ENCODE peak calls at places on chromosomes 3 and 15, in five cellular contexts. Z is Karpas-422, E is stomach, T is ovary, X is left ventricle myocardium inferior. B is an unnamed sample.

GRCh38 chr3:80771085-80771484 is 990.4 kb downstream of the GBE1 start:
- DNase-seq in X (no peak), T (no peak), Z (peak; percentile 76), E (no peak), B (no peak)

GRCh38 chr3:178562869-178563232 is 26.6 kb downstream of the KCNMB2 start:
- DNase-seq in X (no peak), Z (no peak), T (no peak), E (no peak), B (no peak)

GRCh38 chr15:42891569-42891968 is 29.0 kb downstream of the TTBK2 start:
- DNase-seq in Z (peak; percentile 82), T (no peak), X (no peak), E (no peak), B (no peak)

GRCh38 chr3:43013743-43014155 is 34.6 kb downstream of the GASK1A start:
- DNase-seq in E (no peak), Z (no peak), X (no peak), T (no peak), B (no peak)

GRCh38 chr3:194054540-194054939 is 81.4 kb upstream of the HES1 start:
- DNase-seq in Z (no peak), X (no peak), T (no peak), E (no peak), B (no peak)

GRCh38 chr3:48689384-48689783 is 3.7 kb upstream of the NCKIPSD start:
- DNase-seq in Z (no peak), T (no peak), E (no peak), X (no peak), B (no peak)

GRCh38 chr3:62073038-62073437 is 300.3 kb downstream of the FEZF2 start:
- DNase-seq in T (no peak), Z (no peak), E (no peak), X (no peak), B (no peak)

GRCh38 chr3:192833177-192833890 is 84.3 kb downstream of the MB21D2 start:
- DNase-seq in X (no peak), T (no peak), Z (no peak), E (no peak), B (no peak)

GRCh38 chr3:184345678-184346144 is 8.3 kb downstream of the FAM131A start:
- DNase-seq in T (no peak), E (peak; percentile 66), X (peak; percentile 55), Z (peak; percentile 84), B (no peak)

DNA sequence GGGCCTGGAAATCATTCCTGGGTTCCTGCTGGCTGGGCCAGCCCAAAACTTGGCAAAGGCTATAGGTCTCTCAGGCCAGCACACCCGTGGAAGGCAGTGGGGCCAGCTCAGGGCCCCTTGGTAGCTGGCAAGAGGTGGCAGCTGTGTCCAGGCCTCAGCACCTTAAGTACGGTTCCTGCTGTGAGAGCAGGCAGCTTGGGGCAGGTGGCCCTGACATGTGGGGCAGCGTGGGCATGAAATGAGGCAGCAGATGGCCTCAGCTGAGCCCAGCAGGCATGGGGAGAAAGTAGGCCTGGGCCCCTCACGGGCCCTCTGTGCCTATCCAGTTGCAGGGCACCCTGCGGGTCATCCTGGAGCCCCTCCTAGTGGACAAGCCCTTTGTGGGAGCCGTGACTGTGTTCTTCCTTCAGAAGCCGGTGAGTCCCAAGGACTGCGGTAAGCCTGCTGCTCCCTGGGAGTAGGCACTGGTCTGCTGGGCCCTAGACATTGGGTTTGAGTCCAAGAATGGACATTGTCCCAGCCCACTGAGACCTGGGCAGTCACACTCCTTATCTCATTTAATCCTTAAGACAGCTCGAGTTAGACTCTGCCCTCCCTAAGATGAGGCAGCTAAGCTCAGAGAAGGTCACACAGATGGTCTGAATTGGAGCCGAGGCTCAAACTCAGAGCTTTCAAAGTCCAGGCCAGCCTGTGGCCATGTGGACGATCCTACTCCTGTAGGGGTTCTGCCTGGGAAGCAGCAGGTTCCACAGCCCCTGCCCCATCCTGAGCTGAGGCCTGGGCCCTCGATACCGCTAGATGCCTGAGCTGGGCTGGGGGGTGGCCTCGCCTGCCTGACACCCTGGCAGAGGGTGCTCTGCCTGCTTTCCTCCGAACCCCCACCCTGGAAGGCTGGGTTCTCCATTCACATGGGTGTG is 25.5 kb downstream of the ESYT3 start:
- DNase-seq in E (no peak), X (no peak), T (no peak), Z (no peak), B (no peak)
- H3K27ac ChIP-seq in E (no peak overlapping the region), X (peak overlapping the region; percentile 3), T (no peak overlapping the region), Z (no peak overlapping the region), B (no peak overlapping the region)

GRCh38 chr3:12954180-12954579 is 112.8 kb upstream of the RPL32 start:
- DNase-seq in X (no peak), E (no peak), T (no peak), Z (no peak), B (no peak)

GRCh38 chr3:12956316-12956660 is 114.9 kb upstream of the RPL32 start:
- DNase-seq in E (no peak), T (no peak), Z (no peak), X (no peak), B (no peak)

GRCh38 chr3:12957334-12957733 is 115.9 kb downstream of the IQSEC1 start:
- DNase-seq in T (no peak), E (peak; percentile 36), X (no peak), Z (no peak), B (no peak)

GRCh38 chr3:12954891-12955650 is 113.7 kb upstream of the RPL32 start:
- DNase-seq in X (peak; percentile 86), T (peak; percentile 50), Z (no peak), E (peak; percentile 83), B (no peak)

DNA sequence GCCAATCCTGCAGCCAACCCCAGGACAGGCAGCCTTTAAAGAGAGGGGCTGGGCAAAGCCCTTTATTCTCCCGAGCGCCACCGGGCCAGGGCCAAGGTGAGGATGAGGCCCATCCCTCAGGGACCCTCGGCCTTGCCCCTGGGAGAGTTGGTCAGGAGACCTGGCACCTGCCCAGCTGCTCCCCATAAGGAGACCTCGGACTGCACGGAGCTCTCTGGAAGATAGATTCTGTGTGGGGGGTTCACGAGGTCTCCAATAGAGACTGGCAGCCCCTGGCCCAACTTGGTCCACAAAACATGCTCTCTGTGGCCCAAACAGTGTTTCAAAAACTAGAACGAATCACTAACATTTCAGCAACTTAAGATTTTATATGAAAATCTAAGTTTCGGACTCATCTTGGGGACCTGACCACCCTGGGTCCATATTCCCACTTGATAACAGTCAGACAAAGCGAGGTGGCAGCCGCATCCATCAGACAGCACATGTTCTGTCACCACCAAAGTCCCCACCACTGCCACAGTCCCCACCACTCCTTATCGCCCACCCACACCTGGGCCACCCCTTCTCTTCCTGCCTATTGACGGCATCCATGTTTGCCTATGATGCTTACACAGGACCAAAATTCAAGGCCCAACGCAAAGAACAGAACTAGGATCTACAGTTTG is 114.4 kb upstream of the RPL32 start:
- DNase-seq in Z (no peak), E (no peak), T (no peak), X (no peak), B (no peak)
- H3K27ac ChIP-seq in Z (no peak overlapping the region), E (peak overlapping the region; percentile 70), T (no peak overlapping the region), X (peak overlapping the region; percentile 91), B (no peak overlapping the region)

DNA sequence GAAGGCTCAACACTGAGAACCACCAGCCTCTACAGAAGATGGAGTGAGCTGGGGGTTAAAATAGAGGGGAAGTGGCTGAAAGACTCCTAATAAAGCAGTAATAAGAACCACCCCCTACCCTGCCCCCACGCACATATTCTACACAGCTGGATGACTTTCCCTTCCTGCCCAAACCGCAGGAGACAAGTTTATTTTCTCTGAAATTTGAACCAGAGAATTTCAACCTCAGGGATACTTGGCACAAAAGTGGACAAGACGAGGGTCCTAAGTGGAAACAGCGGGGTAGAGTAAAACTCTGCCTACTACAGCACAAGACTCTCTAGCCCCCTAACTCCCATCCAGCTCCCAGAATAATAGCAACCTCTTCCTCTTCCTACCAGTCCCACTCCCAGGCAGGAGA is 28.4 kb downstream of the USF3 start:
- DNase-seq in E (no peak), T (no peak), X (no peak), Z (no peak), B (no peak)
- H3K27ac ChIP-seq in E (peak overlapping the region; percentile 70), T (no peak overlapping the region), X (no peak overlapping the region), Z (no peak overlapping the region), B (no peak overlapping the region)

GRCh38 chr15:98778960-98779359 is 130.6 kb downstream of the IGF1R start:
- DNase-seq in X (no peak), Z (no peak), E (no peak), T (no peak), B (no peak)
- H3K27ac ChIP-seq in X (peak overlapping the region; percentile 61), Z (no peak overlapping the region), E (peak overlapping the region; percentile 9), T (peak overlapping the region; percentile 70), B (peak overlapping the region; percentile 17)

DNA sequence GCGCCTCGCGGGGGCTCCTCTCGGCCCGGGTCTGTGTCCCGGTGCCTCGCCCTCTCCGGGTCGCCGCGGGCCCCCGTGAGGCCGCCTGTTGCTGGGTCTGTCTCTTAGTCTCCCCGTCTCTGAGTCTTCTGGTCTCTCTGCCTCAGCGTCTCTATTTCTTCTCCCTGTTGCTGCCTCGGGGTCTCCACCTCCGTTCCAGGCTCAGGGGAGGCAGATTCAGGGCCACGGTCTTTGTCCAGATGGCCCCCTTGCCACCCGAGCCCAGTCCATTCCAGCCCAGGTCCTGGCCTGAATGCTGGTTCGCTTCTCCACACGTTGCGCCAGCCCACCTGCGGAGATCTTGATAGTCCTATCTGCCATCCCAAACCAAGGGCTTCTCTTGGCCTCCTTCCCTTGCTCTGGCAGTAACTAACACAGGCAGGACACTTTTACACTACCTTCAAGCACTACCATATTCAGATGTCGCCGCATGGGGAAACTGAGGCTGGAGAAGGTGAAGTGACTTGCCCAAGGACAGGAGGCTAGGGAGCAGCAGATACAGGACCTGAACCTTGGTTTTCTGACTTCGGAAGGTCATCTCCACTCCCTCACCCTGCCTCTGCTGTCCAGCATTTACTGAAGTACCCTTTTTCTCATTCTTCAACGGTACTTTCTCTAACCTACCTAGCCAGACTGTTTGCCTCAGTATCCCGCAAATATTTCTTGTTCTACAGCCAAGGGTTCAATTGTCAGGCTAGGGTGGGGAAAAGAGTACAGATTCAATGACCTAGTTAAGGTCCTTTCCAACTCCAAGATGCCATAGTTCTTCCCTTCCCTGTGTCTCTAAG is 616 bp upstream of the IGDCC4 start:
- DNase-seq in Z (no peak), E (no peak), T (no peak), X (peak; percentile 18), B (no peak)
- H3K27ac ChIP-seq in Z (no peak overlapping the region), E (peak overlapping the region; percentile 54), T (peak overlapping the region; percentile 81), X (peak overlapping the region; percentile 58), B (no peak overlapping the region)

DNA sequence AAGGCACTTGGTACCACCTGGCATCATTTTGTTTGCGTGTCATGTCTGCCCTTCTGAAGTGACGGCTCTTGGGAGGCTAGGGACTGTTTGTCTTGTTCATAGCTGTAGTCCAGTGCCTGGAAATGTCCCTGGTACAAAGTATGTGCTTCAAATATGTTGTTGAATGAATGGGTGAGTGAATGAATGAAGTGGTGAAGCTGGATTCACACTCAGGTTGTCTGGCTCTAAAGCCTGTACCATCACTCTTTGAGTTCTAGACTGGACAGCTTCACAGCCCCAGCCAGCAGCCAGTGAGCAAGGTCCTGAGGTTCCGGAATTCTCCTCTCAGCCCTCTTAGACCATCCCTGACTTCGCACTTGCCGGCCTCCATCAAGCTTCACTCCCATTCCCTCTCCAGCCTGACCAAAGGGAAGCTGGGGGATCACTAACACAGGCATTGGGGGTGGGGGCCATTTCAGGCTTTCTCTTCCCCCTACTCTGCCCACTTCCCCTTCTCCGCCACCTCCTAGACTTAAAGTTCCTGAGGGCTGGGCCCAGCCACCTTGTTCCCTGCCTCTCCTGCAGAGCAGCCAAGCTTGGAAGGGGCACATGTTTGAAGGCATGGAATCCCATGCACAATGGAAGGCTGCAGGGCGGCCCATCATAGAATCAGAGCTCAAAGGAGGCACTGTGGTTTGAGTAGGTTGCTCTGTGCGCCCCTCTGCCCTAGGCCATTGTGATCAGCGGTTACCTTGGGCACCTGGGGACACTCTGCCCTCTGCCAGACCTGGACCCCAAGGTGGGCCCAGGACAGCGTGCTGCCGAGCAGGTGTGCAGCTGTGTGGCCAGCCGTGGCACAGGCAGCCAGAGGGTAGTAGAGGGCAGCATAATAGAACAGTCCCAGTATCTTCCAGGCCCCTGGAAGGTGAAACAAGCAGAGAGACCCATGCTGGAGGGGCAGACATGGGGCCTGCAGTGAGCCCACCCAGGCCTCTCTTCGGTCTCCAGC is 7.7 kb downstream of the STRA6 start:
- DNase-seq in Z (no peak), X (no peak), T (no peak), E (no peak), B (no peak)
- H3K27ac ChIP-seq in Z (no peak overlapping the region), X (no peak overlapping the region), T (no peak overlapping the region), E (no peak overlapping the region), B (no peak overlapping the region)

GRCh38 chr3:149648525-149648924 is 9.3 kb downstream of the WWTR1 start:
- DNase-seq in E (no peak), Z (no peak), T (no peak), X (no peak), B (no peak)
- H3K27ac ChIP-seq in E (peak overlapping the region; percentile 46), Z (no peak overlapping the region), T (no peak overlapping the region), X (peak overlapping the region; percentile 47), B (peak overlapping the region; percentile 76)

B was measured in epithelial cell of prostate.